ENCODE peak calls at places on chromosomes 11 and 22, in nine cellular contexts. K is prostate gland, B is BJ, U is IMR-90, M is HCT116, Y is AG10803, A is kidney, N is heart left ventricle, J is MM.1S. G is an unnamed sample.
A peak's percentile ranks its signal among the peaks of the same experiment; 100 is the strongest.

GRCh38 chr11:1049911-1050580 is 13.5 kb upstream of the MUC6 start:
- DNase-seq in K (no peak), B (no peak), U (no peak), M (no peak), Y (no peak), A (peak; percentile 77), N (no peak), J (no peak), G (no peak)

GRCh38 chr11:134406264-134407185 is 5.5 kb downstream of the B3GAT1 start:
- DNase-seq in K (no peak), B (no peak), U (no peak), M (no peak), Y (no peak), A (no peak), N (no peak), J (no peak), G (no peak)

GRCh38 chr22:50067244-50067643 is 9.1 kb upstream of the TTLL8 start:
- DNase-seq in K (no peak), B (no peak), U (no peak), M (no peak), Y (no peak), A (no peak), N (no peak), J (no peak), G (no peak)

GRCh38 chr11:5983443-5983842 is 3.3 kb downstream of the OR52L1 start:
- DNase-seq in K (no peak), B (no peak), U (no peak), M (no peak), Y (no peak), A (no peak), N (no peak), J (no peak), G (no peak)

GRCh38 chr22:32839776-32840571 is 38.5 kb downstream of the TIMP3 start:
- DNase-seq in K (no peak), B (peak; percentile 10), U (peak; percentile 41), M (no peak), Y (no peak), A (no peak), N (peak; percentile 75), J (no peak), G (peak; percentile 93)

GRCh38 chr11:36362902-36363301 is 66.8 kb downstream of the PRR5L start:
- DNase-seq in K (no peak), B (peak; percentile 61), U (peak; percentile 67), M (no peak), Y (peak; percentile 88), A (no peak), N (no peak), J (no peak), G (peak; percentile 46)

GRCh38 chr11:120652705-120653335 is 141.3 kb downstream of the GRIK4 start:
- DNase-seq in K (no peak), B (no peak), U (peak; percentile 13), M (no peak), Y (no peak), A (no peak), N (no peak), J (no peak), G (peak; percentile 7)

GRCh38 chr11:4748435-4748834 is 21.3 kb downstream of the OR51F1 start:
- DNase-seq in K (no peak), B (no peak), U (peak; percentile 11), M (no peak), Y (no peak), A (no peak), N (no peak), J (no peak), G (no peak)

GRCh38 chr11:6979365-6979764 is 40.8 kb downstream of the ZNF214 start:
- DNase-seq in K (no peak), B (peak; percentile 43), U (peak; percentile 65), M (no peak), Y (peak; percentile 32), A (no peak), N (no peak), J (no peak), G (peak; percentile 16)

GRCh38 chr11:12139144-12139881 is 28.9 kb downstream of the MICAL2 start:
- DNase-seq in K (no peak), B (no peak), U (peak; percentile 94), M (no peak), Y (peak; percentile 35), A (no peak), N (no peak), J (no peak), G (peak; percentile 90)

GRCh38 chr11:86737752-86738151 is 62.6 kb upstream of the PRSS23 start:
- DNase-seq in K (no peak), B (no peak), U (peak; percentile 49), M (no peak), Y (peak; percentile 87), A (no peak), N (no peak), J (no peak), G (peak; percentile 92)

GRCh38 chr11:128367573-128367972 is 219.8 kb downstream of the ETS1 start:
- DNase-seq in K (no peak), B (no peak), U (no peak), M (no peak), Y (no peak), A (peak; percentile 21), N (no peak), J (peak; percentile 26), G (no peak)

GRCh38 chr11:67095214-67095507 is 23.9 kb upstream of the KDM2A start:
- DNase-seq in K (no peak), B (no peak), U (no peak), M (no peak), Y (no peak), A (no peak), N (no peak), J (no peak), G (no peak)

GRCh38 chr22:40271440-40271839 is 74.9 kb upstream of the ADSL start:
- DNase-seq in K (no peak), B (no peak), U (no peak), M (no peak), Y (no peak), A (no peak), N (no peak), J (no peak), G (peak; percentile 16)

GRCh38 chr11:44840085-44840478 is 110.6 kb downstream of the TP53I11 start:
- DNase-seq in K (no peak), B (no peak), U (no peak), M (no peak), Y (no peak), A (peak; percentile 35), N (no peak), J (no peak), G (no peak)

GRCh38 chr22:35892192-35892591 is 136.4 kb downstream of the RBFOX2 start:
- DNase-seq in K (no peak), B (no peak), U (peak; percentile 75), M (no peak), Y (peak; percentile 79), A (no peak), N (no peak), J (no peak), G (peak; percentile 78)

GRCh38 chr11:35337136-35337918 is 82.0 kb downstream of the SLC1A2 start:
- DNase-seq in K (peak; percentile 62), B (peak; percentile 93), U (peak; percentile 99), M (peak; percentile 97), Y (peak; percentile 98), A (no peak), N (no peak), J (no peak), G (peak; percentile 99)

GRCh38 chr22:49826603-49827306 is 918 bp downstream of the BRD1 start:
- DNase-seq in K (peak; percentile 33), B (no peak), U (peak; percentile 32), M (no peak), Y (peak; percentile 57), A (no peak), N (peak; percentile 62), J (peak; percentile 40), G (peak; percentile 53)

GRCh38 chr22:48499456-48500425 is 1327.9 kb downstream of the BRD1 start:
- DNase-seq in K (no peak), B (no peak), U (no peak), M (no peak), Y (no peak), A (peak; percentile 50), N (no peak), J (no peak), G (no peak)
- TF ChIP-seq CTCF in K (no peak), B (no peak), U (no peak), M (no peak), Y (no peak), A (no peak), N (no peak), J (no peak), G (no peak)

GRCh38 chr11:58963551-58964075 is 24.3 kb downstream of the GLYATL1 start:
- DNase-seq in K (peak; percentile 66), B (peak; percentile 13), U (peak; percentile 59), M (no peak), Y (peak; percentile 65), A (no peak), N (no peak), J (no peak), G (peak; percentile 85)
- H3K4me3 ChIP-seq in K (peak overlapping the region; percentile 4), B (peak overlapping the region; percentile 20), U (peak overlapping the region; percentile 15), M (no peak overlapping the region), Y (peak overlapping the region; percentile 35), A (peak overlapping the region; percentile 55), N (peak overlapping the region; percentile 10), J (no peak overlapping the region), G (peak overlapping the region; percentile 60)

DNA sequence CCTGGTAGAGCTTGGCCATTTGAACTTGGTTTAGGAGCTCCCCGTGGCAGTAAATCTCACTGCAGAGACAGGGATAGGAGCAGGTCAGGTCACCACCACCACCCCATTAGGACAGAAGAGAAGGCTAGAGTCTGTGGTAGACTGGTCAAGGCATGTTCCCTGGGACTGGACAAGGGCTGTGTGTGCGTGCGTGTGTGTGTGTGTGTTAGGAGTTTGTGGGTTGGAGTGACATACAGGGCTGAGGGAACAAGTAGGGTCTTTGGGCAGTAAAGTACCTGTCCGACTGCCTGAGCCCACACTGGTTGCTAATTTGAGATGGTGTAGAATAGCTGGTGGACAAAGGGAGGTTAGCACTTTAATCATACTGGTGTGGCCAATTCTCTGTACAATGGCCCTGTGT is 16.1 kb downstream of the TREH start:
- DNase-seq in K (no peak), B (no peak), U (no peak), M (no peak), Y (no peak), A (no peak), N (no peak), J (no peak), G (no peak)
- TF ChIP-seq CTCF in K (no peak), B (no peak), U (no peak), M (no peak), Y (no peak), A (no peak), N (no peak), J (no peak), G (no peak)

DNA sequence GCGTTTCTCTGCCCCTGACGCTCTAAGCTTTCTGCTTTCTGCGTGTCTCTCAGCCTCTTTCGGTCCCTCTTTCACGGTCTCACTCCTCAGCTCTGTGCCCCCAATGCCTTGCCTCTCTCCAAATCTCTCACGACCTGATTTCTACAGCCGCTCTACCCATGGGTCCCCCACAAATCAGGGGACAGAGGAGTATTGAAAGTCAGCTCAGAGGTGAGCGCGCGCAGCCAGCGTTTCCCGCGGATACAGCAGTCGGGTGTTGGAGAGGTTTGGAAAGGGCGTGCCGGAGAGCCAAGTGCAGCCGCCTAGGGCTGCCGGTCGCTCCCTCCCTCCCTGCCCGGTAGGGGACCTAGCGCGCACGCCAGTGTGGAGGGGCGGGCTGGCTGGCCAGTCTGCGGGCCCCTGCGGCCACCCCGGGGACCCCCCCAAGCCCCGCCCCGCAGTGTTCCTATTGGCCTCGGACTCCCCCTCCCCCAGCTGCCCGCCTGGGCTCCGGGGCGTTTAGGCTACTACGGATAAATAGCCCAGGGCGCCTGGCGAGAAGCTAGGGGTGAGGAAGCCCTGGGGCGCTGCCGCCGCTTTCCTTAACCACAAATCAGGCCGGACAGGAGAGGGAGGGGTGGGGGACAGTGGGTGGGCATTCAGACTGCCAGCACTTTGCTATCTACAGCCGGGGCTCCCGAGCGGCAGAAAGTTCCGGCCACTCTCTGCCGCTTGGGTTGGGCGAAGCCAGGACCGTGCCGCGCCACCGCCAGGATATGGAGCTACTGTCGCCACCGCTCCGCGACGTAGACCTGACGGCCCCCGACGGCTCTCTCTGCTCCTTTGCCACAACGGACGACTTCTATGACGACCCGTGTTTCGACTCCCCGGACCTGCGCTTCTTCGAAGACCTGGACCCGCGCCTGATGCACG is at the start of gene MYOD1:
- DNase-seq in K (no peak), B (no peak), U (no peak), M (no peak), Y (no peak), A (no peak), N (no peak), J (no peak), G (no peak)
- H3K4me3 ChIP-seq in K (no peak within 1 kb of the TSS), B (no peak within 1 kb of the TSS), U (no peak within 1 kb of the TSS), M (no peak within 1 kb of the TSS), Y (no peak within 1 kb of the TSS), A (no peak within 1 kb of the TSS), N (peak within 1 kb of the TSS; percentile 7), J (no peak within 1 kb of the TSS), G (no peak within 1 kb of the TSS)

G was measured in fibroblast of the aortic adventitia.